ENCODE peak calls at places on chromosomes 7 and 10, in four cellular contexts. G is T follicular helper cell; F is activated CD4-positive, alpha-beta T cell treated with anti-CD3 and anti-CD28 coated beads, Interleukin-2, amount 50 U/mL, for 1 hour; J is iPS-NIHi11. H is an unnamed sample.

GRCh38 chr10:4650572-4650971 is 175.4 kb upstream of the AKR1E2 start:
- DNase-seq in G (no peak), F (no peak), J (no peak), H (no peak)

GRCh38 chr7:82705831-82706230 is 262.3 kb upstream of the CACNA2D1 start:
- DNase-seq in G (no peak), F (no peak), J (no peak), H (no peak)

GRCh38 chr7:67866054-67866453 is 869.4 kb downstream of the TYW1 start:
- DNase-seq in G (no peak), F (no peak), J (no peak), H (no peak)

GRCh38 chr10:99430116-99430450 is 341 bp downstream of the GOT1 start:
- DNase-seq in G (no peak), F (no peak), J (no peak), H (no peak)

GRCh38 chr10:132342553-132342952 is 10.6 kb downstream of the LRRC27 start:
- DNase-seq in G (no peak), F (no peak), J (no peak), H (no peak)

GRCh38 chr10:93280121-93280698 is 201.9 kb downstream of the MYOF start:
- DNase-seq in G (no peak), F (no peak), J (no peak), H (no peak)

GRCh38 chr7:139782932-139783331 is 5.1 kb upstream of the HIPK2 start:
- DNase-seq in G (no peak), F (no peak), J (no peak), H (no peak)

GRCh38 chr7:27165655-27166474 is 528 bp upstream of the HOXA9 start:
- DNase-seq in G (no peak), F (no peak), J (no peak), H (no peak)

GRCh38 chr10:75401569-75402485 is at the start of gene ZNF503:
- DNase-seq in G (no peak), F (peak), J (peak), H (no peak)

GRCh38 chr7:142945001-142945400 is 5.7 kb downstream of the LLCFC1 start:
- DNase-seq in G (no peak), F (no peak), J (no peak), H (no peak)

GRCh38 chr7:82044497-82045080 is 274.7 kb upstream of the HGF start:
- DNase-seq in G (no peak), F (no peak), J (peak), H (no peak)

GRCh38 chr10:58733436-58733835 is 220.8 kb downstream of the BICC1 start:
- DNase-seq in G (no peak), F (no peak), J (no peak), H (no peak)

GRCh38 chr7:130222-130572 is 62.2 kb upstream of the FAM20C start:
- DNase-seq in G (no peak), F (no peak), J (no peak), H (no peak)

GRCh38 chr7:150973571-150974451 is 4.3 kb downstream of the KCNH2 start:
- DNase-seq in G (peak), F (peak), J (no peak), H (no peak)

GRCh38 chr10:12730809-12731519 is 270.5 kb downstream of the CCDC3 start:
- DNase-seq in G (no peak), F (no peak), J (no peak), H (no peak)

GRCh38 chr7:36600869-36601530 is 123.3 kb downstream of the AOAH start:
- DNase-seq in G (no peak), F (no peak), J (no peak), H (no peak)

GRCh38 chr10:99926925-99927718 is 82.6 kb downstream of the DNMBP start:
- DNase-seq in G (no peak), F (no peak), J (no peak), H (no peak)

GRCh38 chr10:128043259-128044045 is 82.8 kb downstream of the MKI67 start:
- DNase-seq in G (no peak), F (no peak), J (no peak), H (no peak)

GRCh38 chr7:127415060-127415742 is 22.7 kb upstream of the ZNF800 start:
- DNase-seq in G (no peak), F (no peak), J (no peak), H (no peak)

GRCh38 chr7:139505563-139505962 is 17.9 kb upstream of the CLEC2L start:
- DNase-seq in G (no peak), F (no peak), J (peak), H (no peak)

GRCh38 chr10:6917125-6917524 is 337.0 kb upstream of the PRKCQ start:
- DNase-seq in G (no peak), F (no peak), J (no peak), H (no peak)

GRCh38 chr7:5635461-5636445 is 145.7 kb downstream of the RNF216 start:
- DNase-seq in G (no peak), F (no peak), J (no peak), H (no peak)

GRCh38 chr10:114525368-114525949 is 121.2 kb upstream of the AFAP1L2 start:
- DNase-seq in G (no peak), F (no peak), J (no peak), H (no peak)

GRCh38 chr10:112122827-112123226 is 60.7 kb downstream of the GPAM start:
- DNase-seq in G (no peak), F (no peak), J (no peak), H (no peak)

GRCh38 chr10:131079314-131079713 is 232.2 kb downstream of the TCERG1L start:
- DNase-seq in G (no peak), F (no peak), J (no peak), H (no peak)

GRCh38 chr7:155803418-155804376 is 8.6 kb downstream of the SHH start:
- DNase-seq in G (no peak), F (no peak), J (peak), H (no peak)

GRCh38 chr7:137930616-137931015 is 71.3 kb downstream of the CREB3L2 start:
- DNase-seq in G (no peak), F (no peak), J (no peak), H (no peak)

GRCh38 chr7:74197449-74198108 is 12.2 kb upstream of the LAT2 start:
- DNase-seq in G (no peak), F (no peak), J (no peak), H (no peak)

GRCh38 chr10:103616705-103617361 is 123.3 kb downstream of the NEURL1 start:
- DNase-seq in G (no peak), F (no peak), J (no peak), H (no peak)

GRCh38 chr10:124145109-124145860 is 51.9 kb upstream of the CHST15 start:
- DNase-seq in G (no peak), F (no peak), J (no peak), H (no peak)

GRCh38 chr10:51651063-51651462 is 48.3 kb downstream of the CSTF2T start:
- DNase-seq in G (no peak), F (no peak), J (no peak), H (no peak)

GRCh38 chr7:142375710-142376313 is 118.0 kb upstream of the PRSS58 start:
- DNase-seq in G (no peak), F (no peak), J (peak), H (peak)

GRCh38 chr10:72098301-72099053 is 10.1 kb upstream of the SPOCK2 start:
- DNase-seq in G (no peak), F (no peak), J (no peak), H (no peak)

GRCh38 chr7:121109145-121109544 is 120.6 kb downstream of the CPED1 start:
- DNase-seq in G (no peak), F (no peak), J (no peak), H (no peak)

GRCh38 chr7:138157702-138158101 is 81.4 kb downstream of the AKR1D1 start:
- DNase-seq in G (no peak), F (no peak), J (no peak), H (no peak)

GRCh38 chr7:50650057-50650664 is 85.0 kb upstream of the DDC start:
- DNase-seq in G (no peak), F (no peak), J (no peak), H (no peak)

GRCh38 chr10:113993489-113993932 is 50.2 kb upstream of the ADRB1 start:
- DNase-seq in G (no peak), F (no peak), J (no peak), H (no peak)

H was measured in effector memory CD8-positive, alpha-beta T cell.